ENCODE peak calls at places on chromosomes 7 and 10, in nine cellular contexts. Z is lower lobe of right lung, I is A673, B is lung, E is neural crest cell, D is fibroblast of mammary gland, S is AG10803, K is uterus, T is BE2C. U is an unnamed sample.

GRCh38 chr7:134695321-134695860 is 48.7 kb downstream of the BPGM start:
- DNase-seq in Z (no peak), I (no peak), B (no peak), E (no peak), D (peak; percentile 78), S (peak; percentile 97), K (no peak), T (no peak), U (no peak)

GRCh38 chr7:5421626-5422323 is 1.9 kb downstream of the TNRC18 start:
- DNase-seq in Z (peak; percentile 74), I (peak; percentile 63), B (peak; percentile 64), E (peak; percentile 18), D (peak; percentile 77), S (peak; percentile 67), K (peak; percentile 57), T (no peak), U (no peak)

GRCh38 chr7:52897708-52898107 is 137.7 kb upstream of the POM121L12 start:
- DNase-seq in Z (no peak), I (no peak), B (no peak), E (no peak), D (no peak), S (no peak), K (no peak), T (no peak), U (no peak)

GRCh38 chr10:21172774-21173432 is 275.8 kb upstream of the NEBL start:
- DNase-seq in Z (peak; percentile 61), I (peak; percentile 48), B (no peak), E (peak; percentile 22), D (no peak), S (no peak), K (no peak), T (no peak), U (no peak)

GRCh38 chr7:151051108-151051507 is 2.8 kb downstream of the ASIC3 start:
- DNase-seq in Z (peak; percentile 72), I (peak; percentile 78), B (peak; percentile 48), E (peak; percentile 55), D (peak; percentile 61), S (peak; percentile 66), K (peak; percentile 61), T (no peak), U (no peak)

GRCh38 chr7:66452165-66452564 is 176.5 kb upstream of the KCTD7 start:
- DNase-seq in Z (no peak), I (no peak), B (no peak), E (no peak), D (peak; percentile 16), S (peak; percentile 74), K (no peak), T (no peak), U (no peak)

GRCh38 chr7:130297628-130298027 is 4.7 kb downstream of the CPA4 start:
- DNase-seq in Z (no peak), I (no peak), B (no peak), E (peak; percentile 46), D (no peak), S (no peak), K (no peak), T (no peak), U (no peak)

GRCh38 chr10:93412801-93413200 is 69.3 kb downstream of the MYOF start:
- DNase-seq in Z (no peak), I (no peak), B (no peak), E (no peak), D (no peak), S (no peak), K (no peak), T (no peak), U (no peak)

GRCh38 chr10:118668228-118668952 is 72.9 kb upstream of the PRLHR start:
- DNase-seq in Z (no peak), I (no peak), B (no peak), E (no peak), D (no peak), S (no peak), K (no peak), T (no peak), U (no peak)

GRCh38 chr7:16428672-16429071 is 7.3 kb upstream of the CRPPA start:
- DNase-seq in Z (no peak), I (no peak), B (no peak), E (no peak), D (peak; percentile 68), S (peak; percentile 53), K (no peak), T (no peak), U (no peak)

GRCh38 chr7:71868797-71869196 is 543.3 kb downstream of the CALN1 start:
- DNase-seq in Z (no peak), I (no peak), B (no peak), E (no peak), D (peak; percentile 76), S (peak; percentile 58), K (no peak), T (no peak), U (no peak)

GRCh38 chr7:69962077-69962855 is 364.0 kb downstream of the AUTS2 start:
- DNase-seq in Z (peak; percentile 50), I (peak; percentile 26), B (peak; percentile 65), E (no peak), D (no peak), S (no peak), K (peak; percentile 17), T (peak; percentile 53), U (no peak)

GRCh38 chr10:117926491-117926890 is 120.2 kb downstream of the RAB11FIP2 start:
- DNase-seq in Z (no peak), I (peak; percentile 39), B (no peak), E (no peak), D (peak; percentile 13), S (peak; percentile 45), K (no peak), T (no peak), U (no peak)

GRCh38 chr7:2759736-2760097 is 71.7 kb downstream of the AMZ1 start:
- DNase-seq in Z (no peak), I (no peak), B (no peak), E (no peak), D (no peak), S (no peak), K (no peak), T (no peak), U (no peak)

GRCh38 chr7:91504919-91505318 is 240.7 kb downstream of the FZD1 start:
- DNase-seq in Z (no peak), I (no peak), B (no peak), E (no peak), D (no peak), S (no peak), K (no peak), T (no peak), U (no peak)

GRCh38 chr10:98273454-98273850 is 5.5 kb upstream of the LOXL4 start:
- DNase-seq in Z (no peak), I (no peak), B (no peak), E (no peak), D (no peak), S (no peak), K (no peak), T (no peak), U (no peak)

GRCh38 chr10:79133386-79133785 is 64.6 kb downstream of the ZMIZ1 start:
- DNase-seq in Z (no peak), I (no peak), B (no peak), E (no peak), D (no peak), S (no peak), K (no peak), T (no peak), U (no peak)

GRCh38 chr10:43968961-43969360 is 320.3 kb upstream of the ZNF32 start:
- DNase-seq in Z (no peak), I (no peak), B (peak; percentile 20), E (no peak), D (no peak), S (no peak), K (no peak), T (no peak), U (no peak)

GRCh38 chr7:92645531-92646061 is 55.4 kb upstream of the FAM133B start:
- DNase-seq in Z (no peak), I (no peak), B (no peak), E (no peak), D (no peak), S (no peak), K (no peak), T (peak; percentile 14), U (no peak)

GRCh38 chr10:6275022-6275997 is 72.6 kb downstream of the PFKFB3 start:
- DNase-seq in Z (peak; percentile 94), I (peak; percentile 91), B (peak; percentile 92), E (peak; percentile 12), D (peak; percentile 99), S (peak; percentile 99), K (peak; percentile 56), T (peak; percentile 74), U (peak; percentile 98)

GRCh38 chr7:87797798-87798403 is 78.3 kb downstream of the SLC25A40 start:
- DNase-seq in Z (no peak), I (peak; percentile 63), B (no peak), E (no peak), D (peak; percentile 62), S (peak; percentile 48), K (no peak), T (no peak), U (no peak)
- TF ChIP-seq CTCF in Z (peak; percentile 49), I (peak; percentile 70), B (peak; percentile 37), E (peak; percentile 78), D (peak; percentile 70), S (peak; percentile 74), K (peak; percentile 50), T (peak; percentile 62), U (peak; percentile 88)

GRCh38 chr10:124417846-124418725 is 637 bp downstream of the OAT start:
- DNase-seq in Z (peak; percentile 71), I (peak; percentile 34), B (peak; percentile 45), E (peak; percentile 45), D (peak; percentile 47), S (peak; percentile 65), K (peak; percentile 55), T (peak; percentile 72), U (peak; percentile 93)
- TF ChIP-seq CTCF in Z (no peak), I (no peak), B (no peak), E (no peak), D (no peak), S (no peak), K (no peak), T (no peak), U (peak; percentile 60)

DNA sequence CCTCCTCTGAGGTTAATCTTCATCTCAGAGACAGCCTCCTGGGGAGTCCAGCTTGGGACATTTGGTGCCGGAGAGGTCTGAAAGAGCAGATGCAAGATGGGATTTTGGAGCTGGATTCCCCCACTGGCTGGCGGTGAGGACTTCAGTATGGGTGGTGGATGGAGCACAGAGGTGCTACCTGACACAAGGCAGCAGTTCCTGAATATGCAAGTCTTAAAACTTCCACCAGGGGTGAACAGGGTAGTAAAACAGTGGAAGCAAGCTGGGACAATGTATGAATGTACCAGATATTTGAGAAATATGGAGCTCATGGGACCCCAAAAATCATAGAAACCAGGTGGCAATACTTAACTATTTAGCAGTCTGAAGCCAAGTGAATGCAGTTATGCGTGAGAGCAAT is 4.8 kb upstream of the TAF3 start:
- DNase-seq in Z (no peak), I (no peak), B (no peak), E (no peak), D (no peak), S (no peak), K (no peak), T (no peak), U (no peak)
- TF ChIP-seq CTCF in Z (no peak), I (no peak), B (no peak), E (no peak), D (no peak), S (no peak), K (no peak), T (no peak), U (no peak)

DNA sequence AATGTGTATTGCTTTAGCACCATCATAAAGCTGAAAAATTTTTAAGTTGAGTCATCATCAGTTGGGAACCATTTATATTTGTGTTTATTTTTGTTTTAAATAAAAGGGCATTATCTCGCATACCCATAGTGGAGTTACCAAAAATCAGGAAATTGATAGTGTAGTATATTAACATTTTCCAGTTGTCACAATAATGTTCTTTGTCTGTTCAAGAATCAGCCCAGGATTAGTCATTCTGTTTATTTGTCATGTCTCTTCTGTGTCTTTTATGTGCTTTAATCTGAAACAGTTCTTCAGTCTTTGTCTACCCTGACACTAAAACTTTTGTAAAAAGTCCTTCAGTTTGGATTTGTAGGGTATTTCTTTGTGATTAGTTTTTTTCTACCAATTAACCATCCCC is 827.8 kb upstream of the ZWINT start:
- DNase-seq in Z (no peak), I (no peak), B (no peak), E (no peak), D (no peak), S (no peak), K (no peak), T (no peak), U (no peak)
- TF ChIP-seq CTCF in Z (no peak), I (no peak), B (no peak), E (no peak), D (no peak), S (no peak), K (no peak), T (no peak), U (no peak)